ENCODE peak calls at places on chromosomes 2 and 18, in six cellular contexts. N is NCI-H1694, D is astrocyte of the spinal cord, T is memory B cell, F is KG1, S is AG09319. O is an unnamed sample.

GRCh38 chr2:108633379-108633778 is 85.9 kb upstream of the RANBP2 start:
- DNase-seq in F (no peak), N (peak; percentile 34), D (no peak), S (no peak), T (no peak), O (no peak)

GRCh38 chr2:45910473-45911060 is 259.1 kb downstream of the PRKCE start:
- DNase-seq in T (no peak), F (no peak), S (no peak), D (peak; percentile 38), N (no peak), O (no peak)

GRCh38 chr2:26580151-26580550 is 61.0 kb downstream of the CIB4 start:
- DNase-seq in F (no peak), T (no peak), N (no peak), S (no peak), D (no peak), O (no peak)

GRCh38 chr2:162926907-162927306 is 88.3 kb upstream of the KCNH7 start:
- DNase-seq in N (no peak), F (no peak), D (no peak), S (no peak), T (no peak), O (no peak)

GRCh38 chr2:229235136-229235914 is 35.8 kb downstream of the PID1 start:
- DNase-seq in D (peak; percentile 42), N (no peak), T (no peak), F (no peak), S (no peak), O (no peak)

GRCh38 chr18:42559292-42559691 is 556.2 kb downstream of the RIT2 start:
- DNase-seq in D (no peak), F (no peak), T (no peak), N (no peak), S (no peak), O (no peak)

GRCh38 chr2:169159686-169160085 is 90.3 kb downstream of the DHRS9 start:
- DNase-seq in F (no peak), S (no peak), D (no peak), N (no peak), T (no peak), O (no peak)

GRCh38 chr2:129798626-129799025 is 180.8 kb upstream of the RAB6C start:
- DNase-seq in S (no peak), T (no peak), N (no peak), F (no peak), D (no peak), O (no peak)

GRCh38 chr18:21053127-21053526 is 58.5 kb downstream of the ROCK1 start:
- DNase-seq in F (no peak), S (peak; percentile 53), T (no peak), N (no peak), D (peak; percentile 86), O (no peak)

GRCh38 chr2:29220506-29221270 is 105.5 kb downstream of the CLIP4 start:
- DNase-seq in N (no peak), D (no peak), F (no peak), T (no peak), S (no peak), O (no peak)

GRCh38 chr2:70596739-70597138 is 43.1 kb upstream of the TGFA start:
- DNase-seq in D (peak; percentile 31), N (no peak), T (no peak), F (no peak), S (no peak), O (no peak)

GRCh38 chr18:3083776-3084175 is 70.8 kb upstream of the LPIN2 start:
- DNase-seq in N (no peak), T (no peak), D (no peak), S (no peak), F (no peak), O (no peak)

GRCh38 chr18:60883594-60883993 is 449.6 kb upstream of the CDH20 start:
- DNase-seq in S (no peak), F (no peak), D (no peak), N (no peak), T (no peak), O (no peak)

GRCh38 chr2:64036343-64036742 is 17.1 kb upstream of the VPS54 start:
- DNase-seq in T (no peak), D (peak; percentile 75), F (peak; percentile 44), N (no peak), S (no peak), O (no peak)

GRCh38 chr2:241774419-241775222 is 2.0 kb upstream of the GAL3ST2 start:
- DNase-seq in N (no peak), S (no peak), F (no peak), D (peak; percentile 74), T (no peak), O (no peak)

GRCh38 chr2:181036848-181037603 is 56.6 kb downstream of the UBE2E3 start:
- DNase-seq in D (peak; percentile 74), N (no peak), S (peak; percentile 31), F (no peak), T (no peak), O (no peak)

GRCh38 chr2:111155610-111156009 is 34.9 kb downstream of the BCL2L11 start:
- DNase-seq in D (no peak), S (no peak), N (no peak), T (no peak), F (no peak), O (no peak)

GRCh38 chr18:27860701-27861107 is 316.2 kb downstream of the CDH2 start:
- DNase-seq in S (no peak), F (no peak), T (no peak), N (no peak), D (peak; percentile 86), O (no peak)

GRCh38 chr18:79868168-79868784 is 70.5 kb downstream of the KCNG2 start:
- DNase-seq in F (no peak), T (no peak), N (no peak), S (no peak), D (no peak), O (no peak)

GRCh38 chr2:176562359-176563043 is 293.3 kb downstream of the MTX2 start:
- DNase-seq in S (no peak), D (peak; percentile 63), T (no peak), F (no peak), N (no peak), O (no peak)

GRCh38 chr2:172273910-172274571 is 153.3 kb upstream of the ITGA6 start:
- DNase-seq in D (no peak), F (no peak), N (no peak), T (no peak), S (no peak), O (no peak)

GRCh38 chr2:74602553-74603281 is 45.4 kb downstream of the M1AP start:
- DNase-seq in T (no peak), N (no peak), F (no peak), S (no peak), D (peak; percentile 32), O (no peak)

GRCh38 chr2:99600929-99601680 is 111.3 kb upstream of the REV1 start:
- DNase-seq in F (no peak), D (peak; percentile 25), T (no peak), N (no peak), S (no peak), O (peak; percentile 34)

GRCh38 chr2:207725815-207726578 is 14.6 kb downstream of the CCNYL1 start:
- DNase-seq in T (no peak), S (no peak), F (no peak), N (no peak), D (no peak), O (no peak)

GRCh38 chr2:16861154-16861929 is 195.7 kb upstream of the CYRIA start:
- DNase-seq in D (peak; percentile 16), F (no peak), T (no peak), S (no peak), N (no peak), O (peak; percentile 64)